ENCODE peak calls at places on chromosomes 1 and 21, in six cellular contexts. One of them, this sample, is unnamed.

GRCh38 chr1:37152491-37152890 is 118.2 kb upstream of the GRIK3 start:
- DNase-seq in HCT116: no peak
- DNase-seq in H1: no peak
- DNase-seq in K562: no peak
- DNase-seq in HepG2: no peak
- DNase-seq in SK-N-SH: no peak
- DNase-seq in this sample: no peak

GRCh38 chr1:174258148-174258550 is 98.8 kb downstream of the RABGAP1L start:
- DNase-seq in HCT116: peak
- DNase-seq in H1: no peak
- DNase-seq in K562: peak
- DNase-seq in HepG2: peak
- DNase-seq in SK-N-SH: peak
- DNase-seq in this sample: peak

GRCh38 chr1:119549719-119550141 is 42.7 kb downstream of the HSD3B1 start:
- DNase-seq in HCT116: peak
- DNase-seq in H1: peak
- DNase-seq in K562: peak
- DNase-seq in HepG2: peak
- DNase-seq in SK-N-SH: peak
- DNase-seq in this sample: peak

GRCh38 chr1:33146038-33146437 is 35.8 kb downstream of the TRIM62 start:
- DNase-seq in HCT116: no peak
- DNase-seq in H1: no peak
- DNase-seq in K562: no peak
- DNase-seq in HepG2: no peak
- DNase-seq in SK-N-SH: no peak
- DNase-seq in this sample: no peak

GRCh38 chr1:234065794-234066447 is 161.4 kb downstream of the SLC35F3 start:
- DNase-seq in HCT116: peak
- DNase-seq in H1: peak
- DNase-seq in K562: peak
- DNase-seq in HepG2: peak
- DNase-seq in SK-N-SH: peak
- DNase-seq in this sample: peak

GRCh38 chr1:205963352-205963751 is 20.1 kb upstream of the SLC26A9 start:
- DNase-seq in HCT116: no peak
- DNase-seq in H1: no peak
- DNase-seq in K562: no peak
- DNase-seq in HepG2: no peak
- DNase-seq in SK-N-SH: no peak
- DNase-seq in this sample: no peak

GRCh38 chr21:43812139-43812821 is 22.9 kb downstream of the RRP1 start:
- DNase-seq in HCT116: no peak
- DNase-seq in H1: no peak
- DNase-seq in K562: no peak
- DNase-seq in HepG2: peak
- DNase-seq in SK-N-SH: no peak
- DNase-seq in this sample: peak

GRCh38 chr1:157137051-157137772 is 983 bp downstream of the ETV3 start:
- DNase-seq in HCT116: no peak
- DNase-seq in H1: no peak
- DNase-seq in K562: peak
- DNase-seq in HepG2: no peak
- DNase-seq in SK-N-SH: peak
- DNase-seq in this sample: no peak

GRCh38 chr1:175154595-175155472 is 37.7 kb downstream of the KIAA0040 start:
- DNase-seq in HCT116: peak
- DNase-seq in H1: no peak
- DNase-seq in K562: peak
- DNase-seq in HepG2: peak
- DNase-seq in SK-N-SH: peak
- DNase-seq in this sample: peak

GRCh38 chr1:114113801-114114750 is 39.6 kb downstream of the SYT6 start:
- DNase-seq in HCT116: peak
- DNase-seq in H1: no peak
- DNase-seq in K562: peak
- DNase-seq in HepG2: no peak
- DNase-seq in SK-N-SH: no peak
- DNase-seq in this sample: no peak

GRCh38 chr1:47738560-47739182 is 258.5 kb downstream of the TRABD2B start:
- DNase-seq in HCT116: no peak
- DNase-seq in H1: no peak
- DNase-seq in K562: peak
- DNase-seq in HepG2: peak
- DNase-seq in SK-N-SH: peak
- DNase-seq in this sample: no peak

GRCh38 chr1:24939657-24940193 is 9.6 kb upstream of the RUNX3 start:
- DNase-seq in HCT116: no peak
- DNase-seq in H1: no peak
- DNase-seq in K562: no peak
- DNase-seq in HepG2: no peak
- DNase-seq in SK-N-SH: no peak
- DNase-seq in this sample: no peak

GRCh38 chr1:119385650-119386049 is 17.1 kb downstream of the HAO2 start:
- DNase-seq in HCT116: no peak
- DNase-seq in H1: no peak
- DNase-seq in K562: no peak
- DNase-seq in HepG2: no peak
- DNase-seq in SK-N-SH: no peak
- DNase-seq in this sample: no peak

GRCh38 chr1:223765036-223765718 is 52.8 kb downstream of the CAPN2 start:
- DNase-seq in HCT116: no peak
- DNase-seq in H1: no peak
- DNase-seq in K562: no peak
- DNase-seq in HepG2: peak
- DNase-seq in SK-N-SH: no peak
- DNase-seq in this sample: no peak

GRCh38 chr21:19874521-19874920 is 1123.7 kb upstream of the NCAM2 start:
- DNase-seq in HCT116: no peak
- DNase-seq in H1: no peak
- DNase-seq in K562: no peak
- DNase-seq in HepG2: no peak
- DNase-seq in SK-N-SH: no peak
- DNase-seq in this sample: no peak

GRCh38 chr1:184664661-184665060 is 90.0 kb downstream of the EDEM3 start:
- DNase-seq in HCT116: no peak
- DNase-seq in H1: no peak
- DNase-seq in K562: no peak
- DNase-seq in HepG2: no peak
- DNase-seq in SK-N-SH: no peak
- DNase-seq in this sample: no peak
- TF ChIP-seq JUND in HCT116: no peak
- TF ChIP-seq JUND in H1: no peak
- TF ChIP-seq JUND in K562: no peak
- TF ChIP-seq JUND in HepG2: no peak
- TF ChIP-seq JUND in SK-N-SH: no peak
- TF ChIP-seq JUND in this sample: no peak

DNA sequence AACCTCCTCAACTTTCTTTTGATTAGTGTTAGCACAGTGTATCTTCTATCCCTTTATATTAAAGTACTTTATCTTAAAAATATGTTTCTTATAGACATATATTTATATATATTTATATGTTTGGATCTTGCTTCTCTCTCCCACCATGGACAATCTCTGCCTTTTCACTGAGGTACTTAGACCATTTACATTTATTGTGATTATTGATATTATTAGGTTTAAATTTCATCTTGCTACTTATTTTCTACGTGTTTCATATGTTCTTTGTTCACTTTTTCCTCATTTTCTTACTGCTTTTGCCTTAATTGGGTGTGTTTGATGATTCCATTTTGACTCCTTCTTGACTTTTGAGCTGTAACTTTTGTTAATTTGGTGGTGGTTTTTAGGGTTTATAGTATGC is 70.7 kb downstream of the POFUT2 start:
- DNase-seq in HCT116: no peak
- DNase-seq in H1: no peak
- DNase-seq in K562: no peak
- DNase-seq in HepG2: no peak
- DNase-seq in SK-N-SH: no peak
- DNase-seq in this sample: no peak
- TF ChIP-seq JUND in HCT116: no peak
- TF ChIP-seq JUND in H1: no peak
- TF ChIP-seq JUND in K562: no peak
- TF ChIP-seq JUND in HepG2: no peak
- TF ChIP-seq JUND in SK-N-SH: no peak
- TF ChIP-seq JUND in this sample: no peak

GRCh38 chr21:38459490-38459889 is 38.8 kb downstream of the ERG start:
- DNase-seq in HCT116: no peak
- DNase-seq in H1: no peak
- DNase-seq in K562: no peak
- DNase-seq in HepG2: no peak
- DNase-seq in SK-N-SH: no peak
- DNase-seq in this sample: no peak

GRCh38 chr21:38454161-38454560 is 44.1 kb downstream of the ERG start:
- DNase-seq in HCT116: no peak
- DNase-seq in H1: no peak
- DNase-seq in K562: no peak
- DNase-seq in HepG2: no peak
- DNase-seq in SK-N-SH: no peak
- DNase-seq in this sample: no peak

GRCh38 chr21:38460171-38460742 is 38.0 kb downstream of the ERG start:
- DNase-seq in HCT116: no peak
- DNase-seq in H1: no peak
- DNase-seq in K562: no peak
- DNase-seq in HepG2: no peak
- DNase-seq in SK-N-SH: no peak
- DNase-seq in this sample: no peak

GRCh38 chr21:38455403-38455802 is 42.9 kb downstream of the ERG start:
- DNase-seq in HCT116: no peak
- DNase-seq in H1: no peak
- DNase-seq in K562: no peak
- DNase-seq in HepG2: no peak
- DNase-seq in SK-N-SH: no peak
- DNase-seq in this sample: no peak
- TF ChIP-seq JUND in HCT116: no peak
- TF ChIP-seq JUND in H1: no peak
- TF ChIP-seq JUND in K562: no peak
- TF ChIP-seq JUND in HepG2: no peak
- TF ChIP-seq JUND in SK-N-SH: peak
- TF ChIP-seq JUND in this sample: no peak

DNA sequence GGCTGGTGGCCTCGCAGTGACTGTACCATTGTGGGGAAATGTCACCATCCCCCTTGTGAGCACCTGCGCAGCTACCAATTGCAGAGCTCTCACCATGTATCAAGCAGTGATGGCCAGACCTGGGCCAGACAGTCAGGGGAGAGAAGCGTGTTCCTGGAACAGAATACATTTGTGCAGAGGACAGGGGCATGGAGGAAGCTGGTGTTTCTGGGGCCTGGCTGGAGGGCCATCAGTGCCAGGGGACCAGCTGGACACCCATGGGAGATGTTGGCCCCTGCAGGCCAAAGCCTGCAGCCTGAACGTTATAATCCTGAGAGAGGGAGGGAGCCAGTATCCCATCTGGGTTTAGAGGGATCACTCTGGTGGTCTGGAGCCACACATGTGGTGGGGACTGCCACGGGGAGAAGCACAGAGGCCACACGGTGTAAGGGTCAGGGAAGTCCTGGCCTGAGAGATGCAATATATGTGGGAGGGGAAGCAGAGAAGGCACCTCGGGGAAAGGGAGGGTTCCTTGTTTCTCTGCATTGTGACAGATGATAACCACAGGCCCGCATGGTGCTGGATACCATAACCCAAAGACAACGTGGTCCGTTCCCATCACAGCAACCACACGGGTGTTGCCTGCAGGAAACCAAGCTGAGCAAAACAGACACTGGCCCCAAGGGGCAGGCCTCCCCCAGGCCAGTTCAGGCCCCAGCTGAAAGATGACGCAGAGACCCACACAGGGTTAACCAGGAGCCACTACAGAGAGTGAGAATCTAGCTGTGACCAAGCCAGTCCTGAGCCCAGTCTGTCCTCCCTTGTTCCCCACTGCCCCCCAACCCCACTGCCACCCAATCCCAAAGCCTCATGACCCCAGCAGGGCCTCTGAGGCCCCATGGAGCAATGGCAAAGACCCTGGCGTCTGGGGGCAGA is 101.0 kb downstream of the GLIS1 start:
- DNase-seq in HCT116: no peak
- DNase-seq in H1: no peak
- DNase-seq in K562: no peak
- DNase-seq in HepG2: no peak
- DNase-seq in SK-N-SH: no peak
- DNase-seq in this sample: no peak
- TF ChIP-seq JUND in HCT116: no peak
- TF ChIP-seq JUND in H1: no peak
- TF ChIP-seq JUND in K562: no peak
- TF ChIP-seq JUND in HepG2: no peak
- TF ChIP-seq JUND in SK-N-SH: no peak
- TF ChIP-seq JUND in this sample: no peak

DNA sequence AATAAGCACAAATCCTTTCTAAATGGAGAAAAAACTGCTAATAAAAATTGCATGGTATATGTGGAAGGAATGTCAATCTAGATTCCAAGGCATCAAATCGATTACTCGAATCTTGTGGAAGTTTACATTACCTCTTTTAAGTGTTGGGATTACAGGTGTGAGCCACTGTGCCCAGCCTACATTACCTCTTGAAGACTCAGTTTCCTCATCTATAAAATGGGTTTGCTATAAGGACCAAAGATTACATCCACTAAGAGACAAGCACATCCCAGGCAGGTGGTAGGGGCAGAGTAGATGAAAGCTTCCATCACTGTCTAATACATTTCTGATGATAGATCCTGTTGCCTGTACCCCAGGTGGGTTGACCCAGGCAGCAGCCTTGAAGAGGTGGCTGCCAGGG is 16.1 kb downstream of the DHCR24 start:
- DNase-seq in HCT116: no peak
- DNase-seq in H1: no peak
- DNase-seq in K562: no peak
- DNase-seq in HepG2: no peak
- DNase-seq in SK-N-SH: no peak
- DNase-seq in this sample: no peak
- TF ChIP-seq JUND in HCT116: no peak
- TF ChIP-seq JUND in H1: no peak
- TF ChIP-seq JUND in K562: no peak
- TF ChIP-seq JUND in HepG2: no peak
- TF ChIP-seq JUND in SK-N-SH: no peak
- TF ChIP-seq JUND in this sample: no peak

This sample was measured in T47D.